ENCODE peak calls at places on chromosomes 4 and X, in seven cellular contexts. One of them, this sample, is unnamed. For H3K36me3, the result is how much of the 10 kb centered on the place peaks cover.

GRCh38 chr4:25457053-25457715 is 80.1 kb downstream of the ANAPC4 start:
- DNase-seq in lower lobe of right lung: no peak
- DNase-seq in PC-3: peak
- DNase-seq in gastrocnemius medialis: no peak
- DNase-seq in IMR-90: peak
- DNase-seq in neural progenitor cell: no peak
- DNase-seq in psoas muscle: no peak
- DNase-seq in this sample: no peak

GRCh38 chr4:112633477-112634235 is 3.1 kb downstream of the ZGRF1 start:
- DNase-seq in lower lobe of right lung: no peak
- DNase-seq in PC-3: peak
- DNase-seq in gastrocnemius medialis: no peak
- DNase-seq in IMR-90: peak
- DNase-seq in neural progenitor cell: peak
- DNase-seq in psoas muscle: no peak
- DNase-seq in this sample: no peak

GRCh38 chrX:115333446-115333845 is 43.9 kb downstream of the LUZP4 start:
- DNase-seq in lower lobe of right lung: no peak
- DNase-seq in PC-3: no peak
- DNase-seq in gastrocnemius medialis: no peak
- DNase-seq in IMR-90: peak
- DNase-seq in neural progenitor cell: no peak
- DNase-seq in psoas muscle: no peak
- DNase-seq in this sample: no peak

GRCh38 chrX:38055170-38055847 is 49.0 kb downstream of the SYTL5 start:
- DNase-seq in lower lobe of right lung: no peak
- DNase-seq in PC-3: peak
- DNase-seq in gastrocnemius medialis: no peak
- DNase-seq in IMR-90: peak
- DNase-seq in neural progenitor cell: no peak
- DNase-seq in psoas muscle: no peak
- DNase-seq in this sample: no peak

GRCh38 chrX:66635360-66635759 is 3.5 kb downstream of the EDA2R start:
- DNase-seq in lower lobe of right lung: no peak
- DNase-seq in PC-3: no peak
- DNase-seq in gastrocnemius medialis: no peak
- DNase-seq in IMR-90: peak
- DNase-seq in neural progenitor cell: no peak
- DNase-seq in psoas muscle: no peak
- DNase-seq in this sample: no peak

GRCh38 chrX:19750028-19750786 is 137.2 kb downstream of the SH3KBP1 start:
- DNase-seq in lower lobe of right lung: no peak
- DNase-seq in PC-3: no peak
- DNase-seq in gastrocnemius medialis: no peak
- DNase-seq in IMR-90: no peak
- DNase-seq in neural progenitor cell: no peak
- DNase-seq in psoas muscle: no peak
- DNase-seq in this sample: no peak

GRCh38 chrX:137565921-137566745 is at the start of gene ZIC3:
- DNase-seq in lower lobe of right lung: peak
- DNase-seq in PC-3: peak
- DNase-seq in gastrocnemius medialis: peak
- DNase-seq in IMR-90: no peak
- DNase-seq in neural progenitor cell: peak
- DNase-seq in psoas muscle: peak
- DNase-seq in this sample: no peak

GRCh38 chr4:74884282-74884681 is 48.6 kb upstream of the PARM1 start:
- DNase-seq in lower lobe of right lung: no peak
- DNase-seq in PC-3: no peak
- DNase-seq in gastrocnemius medialis: no peak
- DNase-seq in IMR-90: no peak
- DNase-seq in neural progenitor cell: no peak
- DNase-seq in psoas muscle: no peak
- DNase-seq in this sample: no peak

GRCh38 chr4:34676390-34676789 is 1567.9 kb downstream of the ARAP2 start:
- DNase-seq in lower lobe of right lung: no peak
- DNase-seq in PC-3: peak
- DNase-seq in gastrocnemius medialis: no peak
- DNase-seq in IMR-90: no peak
- DNase-seq in neural progenitor cell: peak
- DNase-seq in psoas muscle: no peak
- DNase-seq in this sample: no peak

GRCh38 chr4:24795666-24796381 is 451 bp downstream of the SOD3 start:
- DNase-seq in lower lobe of right lung: no peak
- DNase-seq in PC-3: no peak
- DNase-seq in gastrocnemius medialis: no peak
- DNase-seq in IMR-90: no peak
- DNase-seq in neural progenitor cell: no peak
- DNase-seq in psoas muscle: no peak
- DNase-seq in this sample: no peak

GRCh38 chr4:185726931-185727330 is 85.1 kb downstream of the SORBS2 start:
- DNase-seq in lower lobe of right lung: no peak
- DNase-seq in PC-3: no peak
- DNase-seq in gastrocnemius medialis: no peak
- DNase-seq in IMR-90: no peak
- DNase-seq in neural progenitor cell: no peak
- DNase-seq in psoas muscle: no peak
- DNase-seq in this sample: no peak

GRCh38 chrX:11893933-11894710 is 136.1 kb downstream of the MSL3 start:
- DNase-seq in lower lobe of right lung: no peak
- DNase-seq in PC-3: no peak
- DNase-seq in gastrocnemius medialis: no peak
- DNase-seq in IMR-90: no peak
- DNase-seq in neural progenitor cell: no peak
- DNase-seq in psoas muscle: no peak
- DNase-seq in this sample: no peak

GRCh38 chrX:128975716-128976115 is 547.6 kb downstream of the SMARCA1 start:
- DNase-seq in lower lobe of right lung: no peak
- DNase-seq in PC-3: peak
- DNase-seq in gastrocnemius medialis: no peak
- DNase-seq in IMR-90: no peak
- DNase-seq in neural progenitor cell: peak
- DNase-seq in psoas muscle: no peak
- DNase-seq in this sample: no peak

GRCh38 chrX:13279279-13280009 is 40.4 kb downstream of the ATXN3L start:
- DNase-seq in lower lobe of right lung: no peak
- DNase-seq in PC-3: no peak
- DNase-seq in gastrocnemius medialis: no peak
- DNase-seq in IMR-90: no peak
- DNase-seq in neural progenitor cell: no peak
- DNase-seq in psoas muscle: no peak
- DNase-seq in this sample: no peak

GRCh38 chrX:24229967-24230366 is 80.4 kb downstream of the ZFX start:
- DNase-seq in lower lobe of right lung: no peak
- DNase-seq in PC-3: no peak
- DNase-seq in gastrocnemius medialis: no peak
- DNase-seq in IMR-90: no peak
- DNase-seq in neural progenitor cell: no peak
- DNase-seq in psoas muscle: no peak
- DNase-seq in this sample: no peak

GRCh38 chrX:107579956-107580355 is 48.4 kb upstream of the PRPS1 start:
- DNase-seq in lower lobe of right lung: no peak
- DNase-seq in PC-3: no peak
- DNase-seq in gastrocnemius medialis: no peak
- DNase-seq in IMR-90: peak
- DNase-seq in neural progenitor cell: no peak
- DNase-seq in psoas muscle: no peak
- DNase-seq in this sample: no peak

GRCh38 chr4:6668391-6668790 is 25.3 kb upstream of the S100P start:
- DNase-seq in lower lobe of right lung: no peak
- DNase-seq in PC-3: peak
- DNase-seq in gastrocnemius medialis: no peak
- DNase-seq in IMR-90: peak
- DNase-seq in neural progenitor cell: no peak
- DNase-seq in psoas muscle: no peak
- DNase-seq in this sample: no peak

GRCh38 chrX:41734530-41734929 is 10.5 kb downstream of the GPR82 start:
- DNase-seq in lower lobe of right lung: no peak
- DNase-seq in PC-3: peak
- DNase-seq in gastrocnemius medialis: no peak
- DNase-seq in IMR-90: peak
- DNase-seq in neural progenitor cell: peak
- DNase-seq in psoas muscle: no peak
- DNase-seq in this sample: no peak

GRCh38 chr4:142845293-142846070 is 619 bp downstream of the INPP4B start:
- DNase-seq in lower lobe of right lung: peak
- DNase-seq in PC-3: peak
- DNase-seq in gastrocnemius medialis: no peak
- DNase-seq in IMR-90: no peak
- DNase-seq in neural progenitor cell: peak
- DNase-seq in psoas muscle: peak
- DNase-seq in this sample: peak

GRCh38 chrX:73068467-73069364 is 10.6 kb downstream of the PABPC1L2A start:
- DNase-seq in lower lobe of right lung: no peak
- DNase-seq in PC-3: no peak
- DNase-seq in gastrocnemius medialis: no peak
- DNase-seq in IMR-90: no peak
- DNase-seq in neural progenitor cell: no peak
- DNase-seq in psoas muscle: no peak
- DNase-seq in this sample: no peak

GRCh38 chrX:20857746-20858145 is 516.5 kb upstream of the CNKSR2 start:
- DNase-seq in lower lobe of right lung: no peak
- DNase-seq in PC-3: peak
- DNase-seq in gastrocnemius medialis: no peak
- DNase-seq in IMR-90: no peak
- DNase-seq in neural progenitor cell: peak
- DNase-seq in psoas muscle: no peak
- DNase-seq in this sample: no peak

GRCh38 chr4:78235800-78236199 is 178.7 kb downstream of the FRAS1 start:
- DNase-seq in lower lobe of right lung: no peak
- DNase-seq in PC-3: no peak
- DNase-seq in gastrocnemius medialis: no peak
- DNase-seq in IMR-90: no peak
- DNase-seq in neural progenitor cell: no peak
- DNase-seq in psoas muscle: no peak
- DNase-seq in this sample: no peak

GRCh38 chr4:78242071-78242470 is 184.9 kb downstream of the FRAS1 start:
- DNase-seq in lower lobe of right lung: no peak
- DNase-seq in PC-3: peak
- DNase-seq in gastrocnemius medialis: no peak
- DNase-seq in IMR-90: no peak
- DNase-seq in neural progenitor cell: no peak
- DNase-seq in psoas muscle: no peak
- DNase-seq in this sample: no peak

GRCh38 chr4:78237360-78237759 is 180.2 kb downstream of the FRAS1 start:
- DNase-seq in lower lobe of right lung: no peak
- DNase-seq in PC-3: no peak
- DNase-seq in gastrocnemius medialis: no peak
- DNase-seq in IMR-90: no peak
- DNase-seq in neural progenitor cell: no peak
- DNase-seq in psoas muscle: no peak
- DNase-seq in this sample: no peak
- H3K36me3 ChIP-seq in lower lobe of right lung: under half
- H3K36me3 ChIP-seq in PC-3: under half
- H3K36me3 ChIP-seq in gastrocnemius medialis: under half
- H3K36me3 ChIP-seq in IMR-90: under half
- H3K36me3 ChIP-seq in neural progenitor cell: under half
- H3K36me3 ChIP-seq in psoas muscle: under half
- H3K36me3 ChIP-seq in this sample: under half

DNA sequence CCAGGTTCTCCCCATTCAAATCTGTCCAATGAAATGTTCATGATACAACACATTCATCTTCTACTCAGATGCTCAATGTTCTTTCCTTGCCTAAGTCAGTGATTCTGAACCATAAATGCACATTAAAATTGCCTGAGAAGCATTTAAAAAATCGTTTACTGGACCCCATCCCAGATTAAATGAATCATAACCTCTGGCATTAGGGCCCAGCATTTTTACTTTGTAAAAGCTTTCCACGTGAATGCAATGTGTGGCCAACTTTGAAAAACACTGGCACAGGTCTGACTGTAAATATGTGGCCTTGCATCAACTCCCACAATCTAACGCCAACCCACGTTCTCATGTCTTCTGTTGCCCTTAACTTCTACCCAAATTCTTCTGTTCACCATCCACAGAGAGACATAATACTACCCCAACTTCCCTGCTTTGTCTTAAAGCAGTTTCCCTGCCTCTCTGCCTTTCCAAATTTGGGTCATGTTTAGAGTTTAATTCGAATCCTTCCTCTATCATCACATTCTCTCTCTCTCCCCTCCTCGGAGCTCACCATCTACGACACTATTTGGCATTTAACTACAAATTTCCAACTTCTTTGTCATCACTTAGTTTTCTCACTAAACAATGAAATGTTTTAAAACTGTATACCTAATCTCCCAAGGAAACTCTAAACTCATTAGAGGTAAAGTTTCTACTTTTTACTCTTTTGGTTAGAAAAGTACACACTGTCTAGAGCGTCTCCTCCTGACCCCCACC is 78.7 kb downstream of the PRKG2 start:
- DNase-seq in lower lobe of right lung: no peak
- DNase-seq in PC-3: peak
- DNase-seq in gastrocnemius medialis: no peak
- DNase-seq in IMR-90: peak
- DNase-seq in neural progenitor cell: no peak
- DNase-seq in psoas muscle: no peak
- DNase-seq in this sample: no peak
- TF ChIP-seq CTCF in lower lobe of right lung: no peak
- TF ChIP-seq CTCF in PC-3: no peak
- TF ChIP-seq CTCF in gastrocnemius medialis: no peak
- TF ChIP-seq CTCF in IMR-90: no peak
- TF ChIP-seq CTCF in neural progenitor cell: no peak
- TF ChIP-seq CTCF in psoas muscle: no peak
- TF ChIP-seq CTCF in this sample: no peak

GRCh38 chr4:171812377-171813194 is 618 bp upstream of the GALNTL6 start:
- DNase-seq in lower lobe of right lung: no peak
- DNase-seq in PC-3: no peak
- DNase-seq in gastrocnemius medialis: no peak
- DNase-seq in IMR-90: no peak
- DNase-seq in neural progenitor cell: peak
- DNase-seq in psoas muscle: no peak
- DNase-seq in this sample: no peak
- H3K4me3 ChIP-seq in lower lobe of right lung: peak
- H3K4me3 ChIP-seq in PC-3: no peak
- H3K4me3 ChIP-seq in gastrocnemius medialis: peak
- H3K4me3 ChIP-seq in IMR-90: no peak
- H3K4me3 ChIP-seq in neural progenitor cell: peak
- H3K4me3 ChIP-seq in psoas muscle: peak
- H3K4me3 ChIP-seq in this sample: no peak

GRCh38 chrX:48589482-48590162 is 7.7 kb upstream of the WDR13 start:
- DNase-seq in lower lobe of right lung: no peak
- DNase-seq in PC-3: no peak
- DNase-seq in gastrocnemius medialis: no peak
- DNase-seq in IMR-90: no peak
- DNase-seq in neural progenitor cell: no peak
- DNase-seq in psoas muscle: no peak
- DNase-seq in this sample: no peak
- H3K36me3 ChIP-seq in lower lobe of right lung: under half
- H3K36me3 ChIP-seq in PC-3: under half
- H3K36me3 ChIP-seq in gastrocnemius medialis: under half
- H3K36me3 ChIP-seq in IMR-90: under half
- H3K36me3 ChIP-seq in neural progenitor cell: under half
- H3K36me3 ChIP-seq in psoas muscle: under half
- H3K36me3 ChIP-seq in this sample: under half

GRCh38 chr4:3418029-3418762 is 23.6 kb upstream of the HGFAC start:
- DNase-seq in lower lobe of right lung: peak
- DNase-seq in PC-3: peak
- DNase-seq in gastrocnemius medialis: peak
- DNase-seq in IMR-90: no peak
- DNase-seq in neural progenitor cell: no peak
- DNase-seq in psoas muscle: peak
- DNase-seq in this sample: peak
- TF ChIP-seq CTCF in lower lobe of right lung: no peak
- TF ChIP-seq CTCF in PC-3: peak
- TF ChIP-seq CTCF in gastrocnemius medialis: peak
- TF ChIP-seq CTCF in IMR-90: no peak
- TF ChIP-seq CTCF in neural progenitor cell: peak
- TF ChIP-seq CTCF in psoas muscle: peak
- TF ChIP-seq CTCF in this sample: no peak